ENCODE peak calls at places on chromosomes 11 and 22, in six cellular contexts. One of them, this sample, is unnamed.

GRCh38 chr22:35538801-35539321 is 1.8 kb upstream of the RASD2 start:
- DNase-seq in activated B cell treated with CpG ODN at 0.5 μM for 24 hours: no peak
- DNase-seq in astrocyte of the cerebellum: no peak
- DNase-seq in posterior cingulate gyrus: no peak
- DNase-seq in hepatocyte: no peak
- DNase-seq in activated CD4-positive, alpha-beta T cell treated with anti-CD3 and anti-CD28 coated beads, Interleukin-2, amount 50 U/mL, for 1 hour: peak; percentile 27
- DNase-seq in this sample: peak; percentile 36

GRCh38 chr22:30889996-30890480 is 78.5 kb downstream of the MORC2 start:
- DNase-seq in activated B cell treated with CpG ODN at 0.5 μM for 24 hours: peak; percentile 4
- DNase-seq in astrocyte of the cerebellum: no peak
- DNase-seq in posterior cingulate gyrus: no peak
- DNase-seq in hepatocyte: no peak
- DNase-seq in activated CD4-positive, alpha-beta T cell treated with anti-CD3 and anti-CD28 coated beads, Interleukin-2, amount 50 U/mL, for 1 hour: no peak
- DNase-seq in this sample: no peak

GRCh38 chr11:13118194-13118593 is 109.1 kb downstream of the RASSF10 start:
- DNase-seq in activated B cell treated with CpG ODN at 0.5 μM for 24 hours: no peak
- DNase-seq in astrocyte of the cerebellum: peak; percentile 83
- DNase-seq in posterior cingulate gyrus: no peak
- DNase-seq in hepatocyte: no peak
- DNase-seq in activated CD4-positive, alpha-beta T cell treated with anti-CD3 and anti-CD28 coated beads, Interleukin-2, amount 50 U/mL, for 1 hour: no peak
- DNase-seq in this sample: no peak

GRCh38 chr11:111911563-111912401 is at the start of gene CRYAB:
- DNase-seq in activated B cell treated with CpG ODN at 0.5 μM for 24 hours: no peak
- DNase-seq in astrocyte of the cerebellum: peak; percentile 27
- DNase-seq in posterior cingulate gyrus: peak; percentile 93
- DNase-seq in hepatocyte: peak; percentile 88
- DNase-seq in activated CD4-positive, alpha-beta T cell treated with anti-CD3 and anti-CD28 coated beads, Interleukin-2, amount 50 U/mL, for 1 hour: no peak
- DNase-seq in this sample: peak; percentile 35

GRCh38 chr11:13963169-13963948 is 836 bp downstream of the SPON1 start:
- DNase-seq in activated B cell treated with CpG ODN at 0.5 μM for 24 hours: peak; percentile 19
- DNase-seq in astrocyte of the cerebellum: no peak
- DNase-seq in posterior cingulate gyrus: no peak
- DNase-seq in hepatocyte: peak; percentile 58
- DNase-seq in activated CD4-positive, alpha-beta T cell treated with anti-CD3 and anti-CD28 coated beads, Interleukin-2, amount 50 U/mL, for 1 hour: peak; percentile 41
- DNase-seq in this sample: peak; percentile 70

GRCh38 chr11:108881136-108881535 is 216.3 kb downstream of the DDX10 start:
- DNase-seq in activated B cell treated with CpG ODN at 0.5 μM for 24 hours: no peak
- DNase-seq in astrocyte of the cerebellum: no peak
- DNase-seq in posterior cingulate gyrus: no peak
- DNase-seq in hepatocyte: no peak
- DNase-seq in activated CD4-positive, alpha-beta T cell treated with anti-CD3 and anti-CD28 coated beads, Interleukin-2, amount 50 U/mL, for 1 hour: no peak
- DNase-seq in this sample: no peak

GRCh38 chr11:97856666-97857065 is 1164.1 kb upstream of the CNTN5 start:
- DNase-seq in activated B cell treated with CpG ODN at 0.5 μM for 24 hours: no peak
- DNase-seq in astrocyte of the cerebellum: no peak
- DNase-seq in posterior cingulate gyrus: no peak
- DNase-seq in hepatocyte: no peak
- DNase-seq in activated CD4-positive, alpha-beta T cell treated with anti-CD3 and anti-CD28 coated beads, Interleukin-2, amount 50 U/mL, for 1 hour: no peak
- DNase-seq in this sample: no peak

GRCh38 chr11:133840479-133840941 is 4.8 kb downstream of the SPATA19 start:
- DNase-seq in activated B cell treated with CpG ODN at 0.5 μM for 24 hours: no peak
- DNase-seq in astrocyte of the cerebellum: no peak
- DNase-seq in posterior cingulate gyrus: no peak
- DNase-seq in hepatocyte: no peak
- DNase-seq in activated CD4-positive, alpha-beta T cell treated with anti-CD3 and anti-CD28 coated beads, Interleukin-2, amount 50 U/mL, for 1 hour: no peak
- DNase-seq in this sample: no peak

GRCh38 chr11:75352417-75353206 is 1.2 kb upstream of the ARRB1 start:
- DNase-seq in activated B cell treated with CpG ODN at 0.5 μM for 24 hours: no peak
- DNase-seq in astrocyte of the cerebellum: no peak
- DNase-seq in posterior cingulate gyrus: peak; percentile 32
- DNase-seq in hepatocyte: peak; percentile 51
- DNase-seq in activated CD4-positive, alpha-beta T cell treated with anti-CD3 and anti-CD28 coated beads, Interleukin-2, amount 50 U/mL, for 1 hour: no peak
- DNase-seq in this sample: no peak

GRCh38 chr11:75275581-75275980 is 35.0 kb downstream of the TPBGL start:
- DNase-seq in activated B cell treated with CpG ODN at 0.5 μM for 24 hours: no peak
- DNase-seq in astrocyte of the cerebellum: no peak
- DNase-seq in posterior cingulate gyrus: no peak
- DNase-seq in hepatocyte: no peak
- DNase-seq in activated CD4-positive, alpha-beta T cell treated with anti-CD3 and anti-CD28 coated beads, Interleukin-2, amount 50 U/mL, for 1 hour: peak; percentile 70
- DNase-seq in this sample: peak; percentile 55

GRCh38 chr11:40445391-40445790 is 1014.1 kb downstream of the LRRC4C start:
- DNase-seq in activated B cell treated with CpG ODN at 0.5 μM for 24 hours: no peak
- DNase-seq in astrocyte of the cerebellum: no peak
- DNase-seq in posterior cingulate gyrus: no peak
- DNase-seq in hepatocyte: no peak
- DNase-seq in activated CD4-positive, alpha-beta T cell treated with anti-CD3 and anti-CD28 coated beads, Interleukin-2, amount 50 U/mL, for 1 hour: no peak
- DNase-seq in this sample: no peak

GRCh38 chr11:76690736-76691135 is 20.2 kb upstream of the LRRC32 start:
- DNase-seq in activated B cell treated with CpG ODN at 0.5 μM for 24 hours: no peak
- DNase-seq in astrocyte of the cerebellum: no peak
- DNase-seq in posterior cingulate gyrus: no peak
- DNase-seq in hepatocyte: no peak
- DNase-seq in activated CD4-positive, alpha-beta T cell treated with anti-CD3 and anti-CD28 coated beads, Interleukin-2, amount 50 U/mL, for 1 hour: no peak
- DNase-seq in this sample: no peak

GRCh38 chr11:12674571-12674935 is 332 bp downstream of the TEAD1 start:
- DNase-seq in activated B cell treated with CpG ODN at 0.5 μM for 24 hours: no peak
- DNase-seq in astrocyte of the cerebellum: no peak
- DNase-seq in posterior cingulate gyrus: peak; percentile 48
- DNase-seq in hepatocyte: no peak
- DNase-seq in activated CD4-positive, alpha-beta T cell treated with anti-CD3 and anti-CD28 coated beads, Interleukin-2, amount 50 U/mL, for 1 hour: peak; percentile 7
- DNase-seq in this sample: no peak

GRCh38 chr11:64523456-64524187 is 67.4 kb upstream of the SLC22A12 start:
- DNase-seq in activated B cell treated with CpG ODN at 0.5 μM for 24 hours: no peak
- DNase-seq in astrocyte of the cerebellum: no peak
- DNase-seq in posterior cingulate gyrus: no peak
- DNase-seq in hepatocyte: no peak
- DNase-seq in activated CD4-positive, alpha-beta T cell treated with anti-CD3 and anti-CD28 coated beads, Interleukin-2, amount 50 U/mL, for 1 hour: no peak
- DNase-seq in this sample: no peak

GRCh38 chr11:2390871-2391662 is 9.5 kb upstream of the TSSC4 start:
- DNase-seq in activated B cell treated with CpG ODN at 0.5 μM for 24 hours: no peak
- DNase-seq in astrocyte of the cerebellum: no peak
- DNase-seq in posterior cingulate gyrus: no peak
- DNase-seq in hepatocyte: no peak
- DNase-seq in activated CD4-positive, alpha-beta T cell treated with anti-CD3 and anti-CD28 coated beads, Interleukin-2, amount 50 U/mL, for 1 hour: no peak
- DNase-seq in this sample: no peak

GRCh38 chr22:17359501-17359900 is 9.8 kb upstream of the CECR2 start:
- DNase-seq in activated B cell treated with CpG ODN at 0.5 μM for 24 hours: no peak
- DNase-seq in astrocyte of the cerebellum: no peak
- DNase-seq in posterior cingulate gyrus: no peak
- DNase-seq in hepatocyte: no peak
- DNase-seq in activated CD4-positive, alpha-beta T cell treated with anti-CD3 and anti-CD28 coated beads, Interleukin-2, amount 50 U/mL, for 1 hour: no peak
- DNase-seq in this sample: no peak